ENCODE peak calls at places on chromosomes 2 and 18, in ten cellular contexts. Q is MCF 10A, G is coronary artery, P is GM23338, R is mucosa of descending colon, H is esophagus squamous epithelium, N is neural crest cell, Z is activated B cell treated with CpG ODN at 0.5 μM for 24 hours, X is heart left ventricle, S is Calu3. U is an unnamed sample.

GRCh38 chr2:59677095-59677609 is 876.3 kb downstream of the BCL11A start:
- DNase-seq in R (no peak), P (no peak), Z (no peak), N (no peak), S (no peak), G (no peak), H (no peak), X (no peak), Q (no peak), U (no peak)

GRCh38 chr2:227154976-227155375 is 9.0 kb downstream of the COL4A4 start:
- DNase-seq in H (no peak), N (no peak), P (no peak), S (no peak), X (peak; percentile 52), R (no peak), G (no peak), Z (no peak), Q (no peak), U (no peak)

GRCh38 chr2:60554649-60555065 is 1.2 kb upstream of the BCL11A start:
- DNase-seq in P (peak; percentile 59), N (no peak), R (peak; percentile 65), H (no peak), G (no peak), Q (peak; percentile 33), X (no peak), Z (no peak), S (no peak), U (no peak)

GRCh38 chr2:183671233-183671632 is 547.0 kb downstream of the NUP35 start:
- DNase-seq in R (no peak), H (no peak), Z (no peak), N (no peak), G (no peak), P (no peak), S (no peak), Q (no peak), X (no peak), U (no peak)

GRCh38 chr18:10140928-10141327 is 227.1 kb downstream of the VAPA start:
- DNase-seq in R (peak; percentile 61), H (no peak), Q (peak; percentile 27), G (no peak), X (no peak), S (peak; percentile 54), Z (no peak), N (no peak), P (no peak), U (no peak)

GRCh38 chr2:15953891-15954680 is 13.7 kb downstream of the MYCN start:
- DNase-seq in Q (no peak), N (no peak), G (no peak), H (no peak), X (no peak), Z (no peak), R (no peak), S (no peak), P (no peak), U (no peak)

GRCh38 chr2:236346366-236346765 is 82.2 kb upstream of the ASB18 start:
- DNase-seq in G (no peak), X (no peak), N (no peak), S (no peak), Z (no peak), Q (no peak), H (no peak), R (no peak), P (no peak), U (no peak)

GRCh38 chr18:8990276-8991031 is 112.0 kb upstream of the NDUFV2 start:
- DNase-seq in S (no peak), G (no peak), N (no peak), R (no peak), Q (no peak), X (peak; percentile 35), P (no peak), H (no peak), Z (no peak), U (no peak)

GRCh38 chr18:42736074-42736473 is 379.4 kb downstream of the RIT2 start:
- DNase-seq in P (no peak), Z (no peak), G (no peak), Q (peak; percentile 61), N (no peak), X (no peak), H (no peak), R (no peak), S (no peak), U (no peak)

GRCh38 chr18:42734520-42734919 is 381.0 kb downstream of the RIT2 start:
- DNase-seq in G (no peak), Z (no peak), Q (no peak), H (no peak), N (no peak), R (no peak), S (no peak), X (no peak), P (no peak), U (no peak)

GRCh38 chr18:42730272-42730671 is 385.2 kb downstream of the RIT2 start:
- DNase-seq in H (no peak), Z (no peak), Q (peak; percentile 9), G (no peak), N (no peak), X (no peak), S (no peak), R (no peak), P (peak; percentile 55), U (no peak)
- TF ChIP-seq CTCF in H (no peak), Z (no peak), Q (peak; percentile 23), G (no peak), N (peak; percentile 50), X (peak; percentile 35), S (no peak), R (no peak), P (peak; percentile 43), U (no peak)

DNA sequence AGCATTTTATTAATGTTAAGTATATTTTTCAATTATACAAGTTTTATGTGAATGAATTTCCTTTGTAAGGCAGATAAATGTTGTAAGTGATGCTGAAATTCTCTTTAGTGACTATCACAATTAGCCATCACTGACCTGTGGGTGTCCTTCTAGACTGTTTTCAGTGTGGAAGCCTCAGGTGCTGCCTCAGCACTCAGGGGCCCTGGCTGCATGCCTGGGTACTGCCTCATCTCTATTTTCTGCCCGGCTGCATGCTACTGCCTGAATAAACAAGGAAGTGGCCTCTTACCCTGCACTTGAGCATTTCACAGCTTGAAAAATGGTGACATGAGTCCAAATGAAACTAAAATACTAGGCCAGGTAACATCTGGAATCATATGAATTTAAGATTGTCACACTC is 787.6 kb upstream of the SALL3 start:
- DNase-seq in X (no peak), N (no peak), R (no peak), S (no peak), Q (no peak), P (no peak), Z (no peak), H (no peak), G (no peak), U (no peak)
- TF ChIP-seq CTCF in X (peak; percentile 10), N (peak; percentile 43), R (no peak), S (no peak), Q (no peak), P (no peak), Z (no peak), H (peak; percentile 28), G (no peak), U (no peak)

GRCh38 chr2:225008935-225009334 is 33.3 kb downstream of the DOCK10 start:
- DNase-seq in Z (no peak), G (no peak), X (no peak), N (no peak), R (no peak), S (no peak), H (no peak), Q (peak; percentile 40), P (peak; percentile 77), U (no peak)
- TF ChIP-seq CTCF in Z (no peak), G (no peak), X (peak; percentile 18), N (peak; percentile 62), R (no peak), S (peak; percentile 46), H (peak; percentile 13), Q (peak; percentile 33), P (peak; percentile 87), U (peak; percentile 49)

GRCh38 chr18:45218436-45218835 is 396.8 kb upstream of the SLC14A2 start:
- DNase-seq in P (no peak), N (no peak), R (no peak), S (no peak), G (no peak), H (no peak), Q (no peak), Z (no peak), X (no peak), U (no peak)

GRCh38 chr18:45207328-45207727 is 407.9 kb upstream of the SLC14A2 start:
- DNase-seq in R (no peak), Q (no peak), X (no peak), N (no peak), Z (no peak), H (no peak), G (no peak), S (no peak), P (no peak), U (no peak)

GRCh38 chr18:45208164-45208563 is 407.1 kb upstream of the SLC14A2 start:
- DNase-seq in G (no peak), S (no peak), R (no peak), Q (no peak), H (no peak), P (no peak), N (no peak), X (no peak), Z (no peak), U (no peak)

GRCh38 chr18:45212186-45213039 is 402.9 kb upstream of the SLC14A2 start:
- DNase-seq in R (peak; percentile 56), Q (peak; percentile 89), X (peak; percentile 81), P (peak; percentile 92), G (no peak), S (peak; percentile 87), N (peak; percentile 80), Z (peak; percentile 66), H (peak; percentile 28), U (peak; percentile 21)

DNA sequence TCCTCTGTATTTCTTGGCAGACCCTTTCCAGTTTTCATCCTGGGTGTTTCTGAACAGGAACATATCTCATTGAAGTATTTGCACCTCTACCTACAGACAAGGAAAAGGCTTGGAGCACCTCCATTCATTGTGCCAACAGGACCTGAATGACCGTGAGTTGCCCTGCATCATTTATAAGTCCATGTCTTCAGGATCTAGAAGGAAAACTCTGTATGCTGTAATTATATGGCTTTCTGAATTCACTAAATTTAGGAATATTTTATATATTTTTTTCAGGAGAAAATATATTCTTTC is 402.3 kb upstream of the SLC14A2 start:
- DNase-seq in G (no peak), R (no peak), N (no peak), Q (no peak), P (no peak), S (no peak), H (no peak), Z (no peak), X (no peak), U (no peak)
- TF ChIP-seq CTCF in G (no peak), R (no peak), N (peak; percentile 10), Q (no peak), P (no peak), S (no peak), H (no peak), Z (peak; percentile 16), X (no peak), U (no peak)